ENCODE peak calls at places on chromosome 2, in four cellular contexts. W, P, R and G are unnamed samples.

GRCh38 chr2:133264951-133265949 is 303.0 kb downstream of the NCKAP5 start:
- DNase-seq in R (no peak), W (peak), P (no peak), G (no peak)

GRCh38 chr2:238025741-238026360 is 35.0 kb upstream of the SCLY start:
- DNase-seq in W (no peak), R (no peak), P (no peak), G (no peak)

GRCh38 chr2:227853204-227853629 is 18.2 kb upstream of the DAW1 start:
- DNase-seq in P (no peak), R (no peak), W (peak), G (no peak)

GRCh38 chr2:50345691-50346090 is 686.2 kb downstream of the NRXN1 start:
- DNase-seq in W (no peak), P (no peak), R (no peak), G (no peak)

GRCh38 chr2:152419944-152420813 is 85.2 kb downstream of the FMNL2 start:
- DNase-seq in W (no peak), R (no peak), P (no peak), G (no peak)

GRCh38 chr2:95024960-95025405 is 525 bp upstream of the MAL start:
- DNase-seq in R (no peak), W (no peak), P (no peak), G (no peak)

GRCh38 chr2:54773838-54774237 is 50.4 kb downstream of the EML6 start:
- DNase-seq in W (no peak), P (no peak), R (no peak), G (no peak)

GRCh38 chr2:70958759-70959158 is 19.7 kb upstream of the ANKRD53 start:
- DNase-seq in W (peak), P (no peak), R (peak), G (peak)

GRCh38 chr2:49917654-49918053 is 763.3 kb upstream of the FSHR start:
- DNase-seq in P (no peak), W (no peak), R (no peak), G (no peak)

GRCh38 chr2:26281226-26281625 is 36.5 kb downstream of the HADHB start:
- DNase-seq in W (no peak), P (no peak), R (no peak), G (no peak)

GRCh38 chr2:214293593-214293992 is 117.3 kb upstream of the VWC2L start:
- DNase-seq in P (no peak), W (no peak), R (no peak), G (no peak)

GRCh38 chr2:31236433-31237205 is 2.7 kb downstream of the EHD3 start:
- DNase-seq in W (no peak), R (peak), P (no peak), G (no peak)

GRCh38 chr2:68357608-68358337 is 7.3 kb upstream of the PLEK start:
- DNase-seq in W (peak), R (no peak), P (no peak), G (no peak)

GRCh38 chr2:203631068-203631757 is 75.2 kb upstream of the CD28 start:
- DNase-seq in R (no peak), W (no peak), P (no peak), G (no peak)

GRCh38 chr2:75541430-75541829 is 19.3 kb downstream of the EVA1A start:
- DNase-seq in W (no peak), R (no peak), P (no peak), G (peak)

GRCh38 chr2:123720760-123721159 is 304.3 kb upstream of the CNTNAP5 start:
- DNase-seq in R (no peak), W (no peak), P (no peak), G (no peak)

GRCh38 chr2:150566289-150566688 is 78.8 kb upstream of the RND3 start:
- DNase-seq in R (no peak), W (no peak), P (no peak), G (no peak)

GRCh38 chr2:11669454-11670291 is at the start of gene NTSR2:
- DNase-seq in W (peak), R (no peak), P (no peak), G (no peak)

DNA sequence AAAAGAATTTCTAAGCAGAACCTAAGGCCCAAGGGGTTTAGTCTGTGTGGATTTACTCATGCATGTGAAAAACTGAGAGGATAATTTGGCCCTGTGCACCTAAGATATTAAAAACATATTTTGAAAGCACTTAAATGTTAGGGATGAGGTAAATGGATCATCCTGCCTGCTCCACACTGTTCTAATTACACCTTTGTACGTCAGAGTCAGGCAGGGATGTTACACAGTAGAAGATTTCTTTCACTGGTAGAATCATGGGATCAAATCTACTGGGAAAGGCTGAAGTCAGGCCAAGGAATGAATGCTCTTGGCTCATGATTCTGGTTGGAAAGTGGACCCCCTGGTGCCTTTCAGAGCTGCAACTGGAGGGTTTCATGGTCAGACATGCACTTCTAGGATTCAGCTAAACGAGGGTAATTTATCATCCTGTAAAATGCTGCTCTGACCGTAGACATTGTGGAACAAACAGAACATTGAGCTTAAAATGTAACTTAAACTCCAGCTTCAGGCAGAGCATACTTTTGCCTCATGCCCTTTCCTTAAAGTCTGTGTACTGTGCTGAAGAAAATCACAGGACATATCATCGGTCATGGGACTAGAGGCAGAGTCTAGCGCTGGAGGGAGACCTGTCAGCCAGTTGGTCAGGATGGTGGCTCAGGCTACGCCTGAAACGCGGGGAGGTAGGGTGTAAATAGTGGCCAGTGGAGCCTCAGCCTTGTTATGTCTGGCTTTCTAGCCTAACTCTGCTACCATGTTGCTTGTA is 4.8 kb downstream of the KCNE4 start:
- DNase-seq in W (peak), P (no peak), R (no peak), G (no peak)
- H3K27ac ChIP-seq in W (peak), P (peak), R (peak), G (peak)

GRCh38 chr2:233379441-233379840 is 25.1 kb downstream of the DGKD start:
- DNase-seq in W (no peak), P (no peak), R (no peak), G (no peak)

GRCh38 chr2:233380132-233381012 is 26.1 kb downstream of the DGKD start:
- DNase-seq in W (no peak), P (no peak), R (no peak), G (no peak)

GRCh38 chr2:233384017-233384416 is 29.7 kb downstream of the DGKD start:
- DNase-seq in R (no peak), P (no peak), W (no peak), G (no peak)

GRCh38 chr2:233379034-233379433 is 24.7 kb downstream of the DGKD start:
- DNase-seq in W (no peak), P (no peak), R (no peak), G (no peak)

GRCh38 chr2:233381013-233381995 is 27.0 kb downstream of the DGKD start:
- DNase-seq in P (no peak), R (no peak), W (no peak), G (no peak)
- H3K27ac ChIP-seq in P (no peak), R (no peak), W (no peak), G (no peak)

GRCh38 chr2:174062934-174063333 is 97.8 kb upstream of the SP3 start:
- DNase-seq in P (no peak), W (no peak), R (no peak), G (no peak)
- H3K27ac ChIP-seq in P (no peak), W (peak), R (no peak), G (no peak)

DNA sequence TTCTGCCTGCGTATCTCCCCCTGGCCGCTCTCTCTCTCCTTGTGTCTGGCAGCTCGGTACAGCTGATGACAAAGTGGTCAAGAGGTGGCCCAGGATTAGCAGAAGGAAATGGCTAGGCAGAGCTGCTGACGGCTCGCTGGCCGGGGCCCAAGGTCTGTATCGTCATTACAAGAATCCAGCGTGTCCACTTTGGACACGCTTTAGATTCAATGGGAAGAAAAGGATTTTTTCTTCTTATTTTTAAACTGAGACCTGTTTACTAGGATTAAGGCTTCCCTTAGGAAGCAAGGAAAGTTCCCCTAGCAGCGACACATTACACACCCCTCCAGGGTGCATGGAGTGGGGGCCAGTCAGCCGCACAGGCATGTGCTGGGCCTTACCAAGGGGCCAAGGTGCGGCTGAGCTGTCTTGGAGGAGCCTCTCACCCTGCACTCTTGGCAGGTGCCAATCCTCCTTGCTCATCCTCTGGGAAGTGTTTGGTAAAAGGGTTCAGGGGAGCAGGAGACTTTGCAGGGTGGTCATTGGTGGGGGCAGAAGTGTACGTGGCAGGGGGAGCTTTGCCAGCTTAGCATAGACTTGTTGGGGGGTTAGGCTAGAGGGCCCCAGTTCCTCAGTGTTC is 76.8 kb downstream of the POLR1A start:
- DNase-seq in P (no peak), W (no peak), R (peak), G (no peak)
- H3K27ac ChIP-seq in P (no peak), W (no peak), R (peak), G (no peak)

DNA sequence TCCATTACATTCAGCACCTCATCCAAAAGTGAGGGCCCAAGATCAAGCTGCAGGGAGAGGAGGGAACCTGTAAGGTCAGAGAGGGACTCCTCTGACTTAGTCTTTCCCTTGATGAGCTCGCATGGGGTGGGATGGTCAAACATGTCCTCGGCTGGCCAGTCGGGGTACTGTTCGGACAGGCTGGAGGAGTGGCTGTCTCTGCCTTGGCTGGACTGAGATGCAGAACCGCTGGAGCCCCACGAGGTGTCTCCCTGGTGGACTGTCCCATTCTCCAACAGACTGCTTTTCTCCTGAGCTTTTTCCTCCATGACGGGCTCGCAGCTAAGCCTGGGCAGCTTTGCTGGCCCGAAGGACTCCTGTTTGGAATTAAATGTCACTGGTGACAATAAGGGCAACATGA is 25.6 kb downstream of the CDC42EP3 start:
- DNase-seq in R (no peak), W (no peak), P (no peak), G (no peak)
- H3K27ac ChIP-seq in R (peak), W (no peak), P (peak), G (peak)